ENCODE peak calls at places on chromosomes 7 and 10, in five cellular contexts. One of them, this sample, is unnamed.

GRCh38 chr10:88428442-88428841 is 154.7 kb downstream of the RNLS start:
- DNase-seq in NCI-H2029 treated with DMSO at 0.1 percent for 48 hours: no peak
- DNase-seq in stimulated activated CD4-positive, alpha-beta T cell treated with anti-CD3 and anti-CD28 coated beads, Interleukin-12 subunit alpha, Interleukin-12 subunit beta, amount 100 ng/mL, for 4 hours: no peak
- DNase-seq in hypothalamus: no peak
- DNase-seq in NCI-H774: no peak
- DNase-seq in this sample: peak

GRCh38 chr10:91424016-91424415 is 13.9 kb downstream of the HECTD2 start:
- DNase-seq in NCI-H2029 treated with DMSO at 0.1 percent for 48 hours: no peak
- DNase-seq in stimulated activated CD4-positive, alpha-beta T cell treated with anti-CD3 and anti-CD28 coated beads, Interleukin-12 subunit alpha, Interleukin-12 subunit beta, amount 100 ng/mL, for 4 hours: no peak
- DNase-seq in hypothalamus: no peak
- DNase-seq in NCI-H774: no peak
- DNase-seq in this sample: no peak

GRCh38 chr10:101570764-101571572 is 17.1 kb downstream of the POLL start:
- DNase-seq in NCI-H774: no peak
- DNase-seq in NCI-H2029 treated with DMSO at 0.1 percent for 48 hours: no peak
- DNase-seq in hypothalamus: no peak
- DNase-seq in stimulated activated CD4-positive, alpha-beta T cell treated with anti-CD3 and anti-CD28 coated beads, Interleukin-12 subunit alpha, Interleukin-12 subunit beta, amount 100 ng/mL, for 4 hours: no peak
- DNase-seq in this sample: no peak

GRCh38 chr10:11863353-11864105 is 40.4 kb downstream of the PROSER2 start:
- DNase-seq in stimulated activated CD4-positive, alpha-beta T cell treated with anti-CD3 and anti-CD28 coated beads, Interleukin-12 subunit alpha, Interleukin-12 subunit beta, amount 100 ng/mL, for 4 hours: peak
- DNase-seq in NCI-H2029 treated with DMSO at 0.1 percent for 48 hours: no peak
- DNase-seq in NCI-H774: no peak
- DNase-seq in hypothalamus: no peak
- DNase-seq in this sample: no peak

GRCh38 chr7:46745700-46746090 is 824.6 kb upstream of the IGFBP3 start:
- DNase-seq in NCI-H774: no peak
- DNase-seq in hypothalamus: no peak
- DNase-seq in stimulated activated CD4-positive, alpha-beta T cell treated with anti-CD3 and anti-CD28 coated beads, Interleukin-12 subunit alpha, Interleukin-12 subunit beta, amount 100 ng/mL, for 4 hours: no peak
- DNase-seq in NCI-H2029 treated with DMSO at 0.1 percent for 48 hours: no peak
- DNase-seq in this sample: no peak

GRCh38 chr7:21422747-21423146 is 5.1 kb upstream of the SP4 start:
- DNase-seq in hypothalamus: no peak
- DNase-seq in NCI-H2029 treated with DMSO at 0.1 percent for 48 hours: no peak
- DNase-seq in stimulated activated CD4-positive, alpha-beta T cell treated with anti-CD3 and anti-CD28 coated beads, Interleukin-12 subunit alpha, Interleukin-12 subunit beta, amount 100 ng/mL, for 4 hours: no peak
- DNase-seq in NCI-H774: no peak
- DNase-seq in this sample: no peak

GRCh38 chr7:29557954-29558353 is 5.7 kb upstream of the PRR15 start:
- DNase-seq in NCI-H2029 treated with DMSO at 0.1 percent for 48 hours: no peak
- DNase-seq in stimulated activated CD4-positive, alpha-beta T cell treated with anti-CD3 and anti-CD28 coated beads, Interleukin-12 subunit alpha, Interleukin-12 subunit beta, amount 100 ng/mL, for 4 hours: no peak
- DNase-seq in NCI-H774: no peak
- DNase-seq in hypothalamus: no peak
- DNase-seq in this sample: no peak

GRCh38 chr10:75400769-75401568 is 595 bp downstream of the ZNF503 start:
- DNase-seq in NCI-H2029 treated with DMSO at 0.1 percent for 48 hours: no peak
- DNase-seq in stimulated activated CD4-positive, alpha-beta T cell treated with anti-CD3 and anti-CD28 coated beads, Interleukin-12 subunit alpha, Interleukin-12 subunit beta, amount 100 ng/mL, for 4 hours: no peak
- DNase-seq in hypothalamus: no peak
- DNase-seq in NCI-H774: peak
- DNase-seq in this sample: no peak

GRCh38 chr7:136911362-136911761 is 42.9 kb downstream of the CHRM2 start:
- DNase-seq in hypothalamus: no peak
- DNase-seq in NCI-H774: no peak
- DNase-seq in stimulated activated CD4-positive, alpha-beta T cell treated with anti-CD3 and anti-CD28 coated beads, Interleukin-12 subunit alpha, Interleukin-12 subunit beta, amount 100 ng/mL, for 4 hours: no peak
- DNase-seq in NCI-H2029 treated with DMSO at 0.1 percent for 48 hours: no peak
- DNase-seq in this sample: no peak

GRCh38 chr10:84900141-84900540 is 571.8 kb downstream of the CCSER2 start:
- DNase-seq in NCI-H774: no peak
- DNase-seq in stimulated activated CD4-positive, alpha-beta T cell treated with anti-CD3 and anti-CD28 coated beads, Interleukin-12 subunit alpha, Interleukin-12 subunit beta, amount 100 ng/mL, for 4 hours: no peak
- DNase-seq in NCI-H2029 treated with DMSO at 0.1 percent for 48 hours: no peak
- DNase-seq in hypothalamus: no peak
- DNase-seq in this sample: no peak

GRCh38 chr10:133400624-133401424 is 6.9 kb downstream of the MTG1 start:
- DNase-seq in hypothalamus: no peak
- DNase-seq in NCI-H774: no peak
- DNase-seq in stimulated activated CD4-positive, alpha-beta T cell treated with anti-CD3 and anti-CD28 coated beads, Interleukin-12 subunit alpha, Interleukin-12 subunit beta, amount 100 ng/mL, for 4 hours: no peak
- DNase-seq in NCI-H2029 treated with DMSO at 0.1 percent for 48 hours: no peak
- DNase-seq in this sample: no peak

GRCh38 chr7:2078899-2079298 is 153.8 kb downstream of the MAD1L1 start:
- DNase-seq in hypothalamus: no peak
- DNase-seq in NCI-H774: no peak
- DNase-seq in stimulated activated CD4-positive, alpha-beta T cell treated with anti-CD3 and anti-CD28 coated beads, Interleukin-12 subunit alpha, Interleukin-12 subunit beta, amount 100 ng/mL, for 4 hours: no peak
- DNase-seq in NCI-H2029 treated with DMSO at 0.1 percent for 48 hours: no peak
- DNase-seq in this sample: no peak

GRCh38 chr10:62632071-62632809 is 172.3 kb upstream of the ADO start:
- DNase-seq in hypothalamus: no peak
- DNase-seq in stimulated activated CD4-positive, alpha-beta T cell treated with anti-CD3 and anti-CD28 coated beads, Interleukin-12 subunit alpha, Interleukin-12 subunit beta, amount 100 ng/mL, for 4 hours: no peak
- DNase-seq in NCI-H774: peak
- DNase-seq in NCI-H2029 treated with DMSO at 0.1 percent for 48 hours: no peak
- DNase-seq in this sample: peak

GRCh38 chr10:71975891-71976725 is 11.9 kb downstream of the CHST3 start:
- DNase-seq in NCI-H774: no peak
- DNase-seq in stimulated activated CD4-positive, alpha-beta T cell treated with anti-CD3 and anti-CD28 coated beads, Interleukin-12 subunit alpha, Interleukin-12 subunit beta, amount 100 ng/mL, for 4 hours: no peak
- DNase-seq in hypothalamus: no peak
- DNase-seq in NCI-H2029 treated with DMSO at 0.1 percent for 48 hours: no peak
- DNase-seq in this sample: no peak

GRCh38 chr10:53023411-53023810 is 250.8 kb upstream of the MBL2 start:
- DNase-seq in NCI-H2029 treated with DMSO at 0.1 percent for 48 hours: no peak
- DNase-seq in hypothalamus: no peak
- DNase-seq in stimulated activated CD4-positive, alpha-beta T cell treated with anti-CD3 and anti-CD28 coated beads, Interleukin-12 subunit alpha, Interleukin-12 subunit beta, amount 100 ng/mL, for 4 hours: no peak
- DNase-seq in NCI-H774: no peak
- DNase-seq in this sample: no peak

GRCh38 chr10:19347592-19347991 is 299.0 kb downstream of the MALRD1 start:
- DNase-seq in NCI-H774: no peak
- DNase-seq in hypothalamus: no peak
- DNase-seq in NCI-H2029 treated with DMSO at 0.1 percent for 48 hours: no peak
- DNase-seq in stimulated activated CD4-positive, alpha-beta T cell treated with anti-CD3 and anti-CD28 coated beads, Interleukin-12 subunit alpha, Interleukin-12 subunit beta, amount 100 ng/mL, for 4 hours: no peak
- DNase-seq in this sample: no peak

GRCh38 chr7:82616059-82616723 is 172.6 kb upstream of the CACNA2D1 start:
- DNase-seq in NCI-H774: no peak
- DNase-seq in hypothalamus: no peak
- DNase-seq in stimulated activated CD4-positive, alpha-beta T cell treated with anti-CD3 and anti-CD28 coated beads, Interleukin-12 subunit alpha, Interleukin-12 subunit beta, amount 100 ng/mL, for 4 hours: no peak
- DNase-seq in NCI-H2029 treated with DMSO at 0.1 percent for 48 hours: no peak
- DNase-seq in this sample: no peak

GRCh38 chr10:100825946-100826660 is 80.7 kb downstream of the PAX2 start:
- DNase-seq in NCI-H2029 treated with DMSO at 0.1 percent for 48 hours: no peak
- DNase-seq in hypothalamus: no peak
- DNase-seq in stimulated activated CD4-positive, alpha-beta T cell treated with anti-CD3 and anti-CD28 coated beads, Interleukin-12 subunit alpha, Interleukin-12 subunit beta, amount 100 ng/mL, for 4 hours: no peak
- DNase-seq in NCI-H774: no peak
- DNase-seq in this sample: no peak

GRCh38 chr7:1223196-1224092 is 9.2 kb upstream of the UNCX start:
- DNase-seq in NCI-H2029 treated with DMSO at 0.1 percent for 48 hours: no peak
- DNase-seq in NCI-H774: no peak
- DNase-seq in stimulated activated CD4-positive, alpha-beta T cell treated with anti-CD3 and anti-CD28 coated beads, Interleukin-12 subunit alpha, Interleukin-12 subunit beta, amount 100 ng/mL, for 4 hours: no peak
- DNase-seq in hypothalamus: no peak
- DNase-seq in this sample: no peak

GRCh38 chr10:95201736-95202135 is 7.7 kb downstream of the ACSM6 start:
- DNase-seq in NCI-H2029 treated with DMSO at 0.1 percent for 48 hours: no peak
- DNase-seq in NCI-H774: no peak
- DNase-seq in stimulated activated CD4-positive, alpha-beta T cell treated with anti-CD3 and anti-CD28 coated beads, Interleukin-12 subunit alpha, Interleukin-12 subunit beta, amount 100 ng/mL, for 4 hours: no peak
- DNase-seq in hypothalamus: no peak
- DNase-seq in this sample: no peak

GRCh38 chr7:127708788-127709187 is 56.8 kb downstream of the SND1 start:
- DNase-seq in stimulated activated CD4-positive, alpha-beta T cell treated with anti-CD3 and anti-CD28 coated beads, Interleukin-12 subunit alpha, Interleukin-12 subunit beta, amount 100 ng/mL, for 4 hours: peak
- DNase-seq in NCI-H2029 treated with DMSO at 0.1 percent for 48 hours: peak
- DNase-seq in hypothalamus: no peak
- DNase-seq in NCI-H774: peak
- DNase-seq in this sample: peak

This sample was measured in NCI-H748 treated with DMSO at 0.1 percent for 48 hours.